ENCODE peak calls at places on chromosomes 4 and X, in six cellular contexts. One of them, this sample, is unnamed. For H3K27me3 and H3K36me3, the result is how much of the 10 kb centered on the place peaks cover.

GRCh38 chr4:98113005-98113404 is 30.3 kb downstream of the STPG2 start:
- DNase-seq in Karpas-422: peak
- DNase-seq in SK-N-SH: no peak
- DNase-seq in PC-3: peak
- DNase-seq in breast epithelium: no peak
- DNase-seq in bronchial epithelial cell: peak
- DNase-seq in this sample: peak

GRCh38 chr4:136183513-136183912 is 1348.8 kb downstream of the PCDH18 start:
- DNase-seq in Karpas-422: no peak
- DNase-seq in PC-3: no peak
- DNase-seq in breast epithelium: no peak
- DNase-seq in bronchial epithelial cell: no peak
- DNase-seq in SK-N-SH: no peak
- DNase-seq in this sample: no peak

GRCh38 chrX:44343412-44343942 is at the start of gene EFHC2:
- DNase-seq in PC-3: peak
- DNase-seq in Karpas-422: no peak
- DNase-seq in breast epithelium: peak
- DNase-seq in bronchial epithelial cell: no peak
- DNase-seq in SK-N-SH: peak
- DNase-seq in this sample: peak

GRCh38 chr4:74529284-74530041 is 84.5 kb downstream of the AREG start:
- DNase-seq in PC-3: no peak
- DNase-seq in breast epithelium: no peak
- DNase-seq in Karpas-422: no peak
- DNase-seq in SK-N-SH: no peak
- DNase-seq in bronchial epithelial cell: no peak
- DNase-seq in this sample: no peak

GRCh38 chrX:118259213-118259612 is 86.7 kb upstream of the WDR44 start:
- DNase-seq in Karpas-422: no peak
- DNase-seq in SK-N-SH: no peak
- DNase-seq in PC-3: no peak
- DNase-seq in bronchial epithelial cell: no peak
- DNase-seq in breast epithelium: no peak
- DNase-seq in this sample: no peak

GRCh38 chr4:18042754-18043153 is 21.2 kb upstream of the LCORL start:
- DNase-seq in breast epithelium: no peak
- DNase-seq in bronchial epithelial cell: no peak
- DNase-seq in SK-N-SH: no peak
- DNase-seq in Karpas-422: peak
- DNase-seq in PC-3: peak
- DNase-seq in this sample: no peak

GRCh38 chr4:152780267-152780811 is 585 bp downstream of the ARFIP1 start:
- DNase-seq in PC-3: peak
- DNase-seq in SK-N-SH: peak
- DNase-seq in breast epithelium: no peak
- DNase-seq in Karpas-422: no peak
- DNase-seq in bronchial epithelial cell: no peak
- DNase-seq in this sample: no peak

GRCh38 chr4:110821186-110821585 is 198.3 kb upstream of the PITX2 start:
- DNase-seq in bronchial epithelial cell: no peak
- DNase-seq in Karpas-422: no peak
- DNase-seq in PC-3: no peak
- DNase-seq in SK-N-SH: no peak
- DNase-seq in breast epithelium: no peak
- DNase-seq in this sample: no peak

GRCh38 chr4:75630174-75630931 is at the start of gene CDKL2:
- DNase-seq in SK-N-SH: peak
- DNase-seq in Karpas-422: peak
- DNase-seq in PC-3: peak
- DNase-seq in bronchial epithelial cell: peak
- DNase-seq in breast epithelium: peak
- DNase-seq in this sample: peak

GRCh38 chrX:2703991-2704369 is 12.9 kb downstream of the CD99 start:
- DNase-seq in breast epithelium: no peak
- DNase-seq in Karpas-422: peak
- DNase-seq in PC-3: no peak
- DNase-seq in SK-N-SH: no peak
- DNase-seq in bronchial epithelial cell: peak
- DNase-seq in this sample: peak

GRCh38 chr4:181301735-181302380 is 941.3 kb upstream of the TENM3 start:
- DNase-seq in SK-N-SH: no peak
- DNase-seq in Karpas-422: peak
- DNase-seq in PC-3: peak
- DNase-seq in breast epithelium: no peak
- DNase-seq in bronchial epithelial cell: peak
- DNase-seq in this sample: no peak

GRCh38 chrX:103825881-103826280 is 6.2 kb downstream of the RAB9B start:
- DNase-seq in SK-N-SH: no peak
- DNase-seq in bronchial epithelial cell: no peak
- DNase-seq in breast epithelium: no peak
- DNase-seq in PC-3: no peak
- DNase-seq in Karpas-422: no peak
- DNase-seq in this sample: no peak

GRCh38 chrX:13283968-13284914 is 35.6 kb downstream of the ATXN3L start:
- DNase-seq in Karpas-422: no peak
- DNase-seq in bronchial epithelial cell: peak
- DNase-seq in breast epithelium: no peak
- DNase-seq in PC-3: peak
- DNase-seq in SK-N-SH: no peak
- DNase-seq in this sample: peak

GRCh38 chr4:40328383-40328782 is 6.8 kb upstream of the CHRNA9 start:
- DNase-seq in Karpas-422: no peak
- DNase-seq in SK-N-SH: no peak
- DNase-seq in PC-3: peak
- DNase-seq in bronchial epithelial cell: peak
- DNase-seq in breast epithelium: no peak
- DNase-seq in this sample: no peak

GRCh38 chr4:1711055-1711905 is 839 bp downstream of the SLBP start:
- DNase-seq in Karpas-422: peak
- DNase-seq in breast epithelium: no peak
- DNase-seq in bronchial epithelial cell: peak
- DNase-seq in PC-3: peak
- DNase-seq in SK-N-SH: no peak
- DNase-seq in this sample: no peak

GRCh38 chrX:63764946-63765345 is 20.1 kb downstream of the ARHGEF9 start:
- DNase-seq in Karpas-422: no peak
- DNase-seq in breast epithelium: no peak
- DNase-seq in bronchial epithelial cell: peak
- DNase-seq in SK-N-SH: no peak
- DNase-seq in PC-3: peak
- DNase-seq in this sample: no peak

GRCh38 chr4:1307951-1308735 is 18.5 kb downstream of the MAEA start:
- DNase-seq in bronchial epithelial cell: no peak
- DNase-seq in SK-N-SH: no peak
- DNase-seq in PC-3: no peak
- DNase-seq in breast epithelium: no peak
- DNase-seq in Karpas-422: no peak
- DNase-seq in this sample: no peak

GRCh38 chr4:120228086-120228485 is 161.4 kb upstream of the MAD2L1 start:
- DNase-seq in breast epithelium: no peak
- DNase-seq in Karpas-422: no peak
- DNase-seq in bronchial epithelial cell: peak
- DNase-seq in SK-N-SH: no peak
- DNase-seq in PC-3: no peak
- DNase-seq in this sample: no peak

GRCh38 chr4:159698336-159698735 is 595.5 kb downstream of the RAPGEF2 start:
- DNase-seq in PC-3: no peak
- DNase-seq in bronchial epithelial cell: no peak
- DNase-seq in breast epithelium: no peak
- DNase-seq in SK-N-SH: no peak
- DNase-seq in Karpas-422: no peak
- DNase-seq in this sample: no peak

GRCh38 chr4:151922811-151923210 is 162.0 kb upstream of the GATB start:
- DNase-seq in breast epithelium: no peak
- DNase-seq in Karpas-422: no peak
- DNase-seq in SK-N-SH: no peak
- DNase-seq in PC-3: no peak
- DNase-seq in bronchial epithelial cell: no peak
- DNase-seq in this sample: no peak

GRCh38 chrX:49155243-49155899 is 7.2 kb upstream of the MAGIX start:
- DNase-seq in Karpas-422: peak
- DNase-seq in SK-N-SH: no peak
- DNase-seq in PC-3: peak
- DNase-seq in breast epithelium: no peak
- DNase-seq in bronchial epithelial cell: peak
- DNase-seq in this sample: peak

GRCh38 chr4:169150806-169151205 is 120.0 kb downstream of the SH3RF1 start:
- DNase-seq in breast epithelium: no peak
- DNase-seq in Karpas-422: no peak
- DNase-seq in bronchial epithelial cell: no peak
- DNase-seq in PC-3: no peak
- DNase-seq in SK-N-SH: no peak
- DNase-seq in this sample: no peak

GRCh38 chr4:101349346-101350064 is 2.2 kb upstream of the PPP3CA start:
- DNase-seq in bronchial epithelial cell: peak
- DNase-seq in Karpas-422: no peak
- DNase-seq in SK-N-SH: peak
- DNase-seq in PC-3: peak
- DNase-seq in breast epithelium: peak
- DNase-seq in this sample: no peak

GRCh38 chrX:20267924-20268701 is 1.4 kb upstream of the RPS6KA3 start:
- DNase-seq in bronchial epithelial cell: no peak
- DNase-seq in PC-3: no peak
- DNase-seq in breast epithelium: peak
- DNase-seq in Karpas-422: no peak
- DNase-seq in SK-N-SH: peak
- DNase-seq in this sample: peak

GRCh38 chr4:2934077-2934812 is 29.0 kb downstream of the NOP14 start:
- DNase-seq in breast epithelium: peak
- DNase-seq in SK-N-SH: no peak
- DNase-seq in Karpas-422: peak
- DNase-seq in bronchial epithelial cell: no peak
- DNase-seq in PC-3: peak
- DNase-seq in this sample: peak

GRCh38 chrX:5876984-5877655 is 351.5 kb downstream of the NLGN4X start:
- DNase-seq in PC-3: peak
- DNase-seq in Karpas-422: peak
- DNase-seq in breast epithelium: no peak
- DNase-seq in bronchial epithelial cell: peak
- DNase-seq in SK-N-SH: peak
- DNase-seq in this sample: peak

GRCh38 chr4:147733614-147734344 is 1.9 kb downstream of the ARHGAP10 start:
- DNase-seq in Karpas-422: no peak
- DNase-seq in breast epithelium: no peak
- DNase-seq in PC-3: peak
- DNase-seq in bronchial epithelial cell: peak
- DNase-seq in SK-N-SH: peak
- DNase-seq in this sample: peak
- H3K4me3 ChIP-seq in Karpas-422: no peak
- H3K4me3 ChIP-seq in breast epithelium: peak
- H3K4me3 ChIP-seq in PC-3: peak
- H3K4me3 ChIP-seq in bronchial epithelial cell: no peak
- H3K4me3 ChIP-seq in SK-N-SH: peak
- H3K4me3 ChIP-seq in this sample: no peak

DNA sequence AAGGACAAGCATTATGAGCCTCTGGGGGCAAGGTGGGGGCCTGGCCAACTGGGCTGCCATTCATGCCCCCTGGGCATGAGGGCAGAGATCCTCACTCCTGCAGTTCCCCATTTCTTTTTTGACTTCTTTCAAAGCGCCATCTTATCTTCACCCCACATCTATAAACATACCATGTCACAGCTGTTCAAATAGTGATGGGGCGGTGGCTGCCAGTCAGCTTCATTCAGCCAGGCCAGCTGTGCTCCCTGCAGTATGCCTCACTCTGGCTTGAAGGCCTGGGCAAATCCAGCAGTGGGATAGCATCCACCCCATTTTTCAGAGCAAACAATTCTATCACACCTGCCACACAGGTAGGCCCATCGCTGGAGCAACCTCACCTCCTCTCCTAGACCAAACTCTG is 85.5 kb downstream of the NHSL2 start:
- DNase-seq in Karpas-422: no peak
- DNase-seq in bronchial epithelial cell: no peak
- DNase-seq in PC-3: peak
- DNase-seq in breast epithelium: no peak
- DNase-seq in SK-N-SH: no peak
- DNase-seq in this sample: no peak
- H3K27me3 ChIP-seq in Karpas-422: under half
- H3K27me3 ChIP-seq in bronchial epithelial cell: under half
- H3K27me3 ChIP-seq in PC-3: under half
- H3K27me3 ChIP-seq in breast epithelium: half or more
- H3K27me3 ChIP-seq in SK-N-SH: under half
- H3K27me3 ChIP-seq in this sample: under half

GRCh38 chrX:70496491-70496890 is 51.9 kb downstream of the DLG3 start:
- DNase-seq in breast epithelium: no peak
- DNase-seq in bronchial epithelial cell: no peak
- DNase-seq in PC-3: no peak
- DNase-seq in SK-N-SH: no peak
- DNase-seq in Karpas-422: no peak
- DNase-seq in this sample: no peak

GRCh38 chrX:70497026-70497425 is 52.4 kb downstream of the DLG3 start:
- DNase-seq in breast epithelium: no peak
- DNase-seq in Karpas-422: no peak
- DNase-seq in bronchial epithelial cell: no peak
- DNase-seq in SK-N-SH: no peak
- DNase-seq in PC-3: no peak
- DNase-seq in this sample: no peak

GRCh38 chrX:70498129-70498528 is 53.5 kb downstream of the DLG3 start:
- DNase-seq in Karpas-422: no peak
- DNase-seq in bronchial epithelial cell: no peak
- DNase-seq in PC-3: no peak
- DNase-seq in SK-N-SH: no peak
- DNase-seq in breast epithelium: no peak
- DNase-seq in this sample: no peak

GRCh38 chrX:70494441-70494840 is 49.8 kb downstream of the DLG3 start:
- DNase-seq in SK-N-SH: no peak
- DNase-seq in Karpas-422: no peak
- DNase-seq in PC-3: peak
- DNase-seq in breast epithelium: no peak
- DNase-seq in bronchial epithelial cell: peak
- DNase-seq in this sample: no peak
- H3K36me3 ChIP-seq in SK-N-SH: under half
- H3K36me3 ChIP-seq in Karpas-422: under half
- H3K36me3 ChIP-seq in PC-3: under half
- H3K36me3 ChIP-seq in breast epithelium: under half
- H3K36me3 ChIP-seq in bronchial epithelial cell: under half
- H3K36me3 ChIP-seq in this sample: under half

DNA sequence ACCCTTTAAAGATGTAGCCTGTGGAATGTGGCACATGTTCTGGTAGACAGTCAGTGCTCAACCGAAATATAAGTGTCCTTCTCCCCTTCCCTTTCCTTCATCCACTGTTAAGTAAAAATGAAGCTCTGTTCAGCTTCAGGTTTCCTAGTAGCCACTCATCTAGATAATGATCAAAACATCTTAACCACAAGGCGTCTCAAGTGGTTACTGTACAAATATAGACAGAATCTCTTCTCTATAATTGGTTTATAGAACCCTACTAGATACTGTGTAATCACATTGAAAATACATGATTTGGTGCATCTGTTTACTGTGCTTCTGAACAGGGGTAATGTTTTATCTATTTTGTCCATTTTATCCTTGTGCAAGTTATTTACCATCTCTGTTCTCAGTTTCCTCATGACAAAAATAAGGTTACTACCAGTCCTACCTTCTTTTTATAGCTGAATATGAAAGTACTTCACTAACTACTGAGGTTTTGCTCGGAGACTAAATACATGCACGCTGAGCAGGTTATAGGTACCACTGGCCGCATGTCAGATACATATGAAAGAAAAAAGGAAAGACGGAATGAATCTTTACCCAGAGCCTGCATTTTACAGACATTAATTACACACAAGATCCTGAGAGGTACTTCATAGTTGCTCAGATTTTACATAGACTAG is 20.3 kb upstream of the SLC25A4 start:
- DNase-seq in PC-3: peak
- DNase-seq in SK-N-SH: no peak
- DNase-seq in Karpas-422: no peak
- DNase-seq in bronchial epithelial cell: no peak
- DNase-seq in breast epithelium: no peak
- DNase-seq in this sample: no peak
- H3K4me3 ChIP-seq in PC-3: no peak
- H3K4me3 ChIP-seq in SK-N-SH: no peak
- H3K4me3 ChIP-seq in Karpas-422: no peak
- H3K4me3 ChIP-seq in bronchial epithelial cell: no peak
- H3K4me3 ChIP-seq in breast epithelium: no peak
- H3K4me3 ChIP-seq in this sample: no peak